ENCODE peak calls at places on chromosomes 5 and 9, in ten cellular contexts. Z is mesenchymal stem cell; E is fibroblast of lung; W is NT2/D1; Q is osteoblast; J is neuronal stem cell; M is spleen; O is heart right ventricle; D is stomach; K is CD8-positive, alpha-beta T cell. I is an unnamed sample.
A peak's percentile ranks its signal among the peaks of the same experiment; 100 is the strongest.

GRCh38 chr9:106481003-106481614 is 381.9 kb upstream of the ZNF462 start:
- DNase-seq in O (no peak), Z (no peak), J (no peak), D (no peak), Q (no peak), W (no peak), E (peak; percentile 6), M (no peak), K (no peak), I (no peak)

GRCh38 chr5:152819891-152820290 is 414.8 kb upstream of the NMUR2 start:
- DNase-seq in W (no peak), Q (no peak), Z (no peak), J (no peak), K (no peak), M (no peak), O (no peak), E (no peak), D (no peak), I (no peak)

GRCh38 chr5:108102463-108102862 is 279.4 kb downstream of the FBXL17 start:
- DNase-seq in O (no peak), Z (no peak), Q (no peak), W (no peak), E (peak; percentile 13), D (no peak), K (no peak), J (no peak), M (no peak), I (no peak)

GRCh38 chr9:125262217-125262991 is 778 bp downstream of the GAPVD1 start:
- DNase-seq in J (no peak), E (no peak), M (no peak), Q (peak; percentile 74), O (no peak), D (no peak), K (no peak), W (no peak), Z (no peak), I (no peak)

GRCh38 chr5:68962632-68963484 is 131.0 kb upstream of the SLC30A5 start:
- DNase-seq in O (peak; percentile 77), M (no peak), Z (peak; percentile 71), K (no peak), Q (peak; percentile 77), J (peak; percentile 46), W (peak; percentile 44), D (peak; percentile 69), E (peak; percentile 39), I (peak; percentile 57)

GRCh38 chr5:148491793-148492184 is 108.0 kb downstream of the FBXO38 start:
- DNase-seq in M (no peak), E (no peak), O (no peak), Z (no peak), Q (no peak), D (no peak), J (no peak), W (no peak), K (no peak), I (no peak)

GRCh38 chr5:66356011-66356565 is 212.0 kb downstream of the SREK1 start:
- DNase-seq in D (no peak), Q (peak; percentile 76), Z (no peak), M (no peak), J (no peak), O (no peak), K (no peak), E (peak; percentile 40), W (no peak), I (no peak)

GRCh38 chr5:168165221-168165965 is 126.1 kb upstream of the WWC1 start:
- DNase-seq in Z (no peak), J (no peak), W (peak; percentile 50), E (peak; percentile 47), O (no peak), Q (no peak), K (no peak), D (no peak), M (no peak), I (no peak)

GRCh38 chr5:171419663-171420428 is 399 bp downstream of the FGF18 start:
- DNase-seq in E (peak; percentile 50), Z (no peak), W (no peak), Q (peak; percentile 93), K (peak; percentile 18), D (peak; percentile 32), J (peak; percentile 43), M (peak; percentile 69), O (no peak), I (peak; percentile 33)

GRCh38 chr9:121883281-121884056 is 209.6 kb downstream of the TTLL11 start:
- DNase-seq in O (no peak), D (no peak), J (no peak), W (no peak), K (no peak), M (no peak), Q (peak; percentile 86), E (peak; percentile 50), Z (peak; percentile 87), I (no peak)

GRCh38 chr5:151126199-151126645 is 31.4 kb downstream of the ANXA6 start:
- DNase-seq in J (peak; percentile 78), O (peak; percentile 65), K (peak; percentile 66), Z (peak; percentile 77), Q (no peak), M (peak; percentile 95), D (peak; percentile 82), W (peak; percentile 15), E (peak; percentile 49), I (peak; percentile 72)

GRCh38 chr5:181215997-181216982 is 6.8 kb upstream of the TRIM41 start:
- DNase-seq in W (no peak), Q (peak; percentile 51), Z (no peak), O (no peak), D (no peak), J (no peak), M (no peak), E (no peak), K (peak; percentile 42), I (no peak)

GRCh38 chr9:136117291-136118060 is 1.2 kb downstream of the TMEM250 start:
- DNase-seq in E (peak; percentile 7), Q (peak; percentile 95), D (peak; percentile 63), K (no peak), M (peak; percentile 85), O (peak; percentile 74), Z (no peak), W (no peak), J (no peak), I (peak; percentile 72)

GRCh38 chr5:89105836-89106235 is 222.9 kb upstream of the MEF2C start:
- DNase-seq in Z (no peak), K (no peak), W (no peak), M (no peak), J (no peak), E (peak; percentile 59), O (no peak), D (no peak), Q (no peak), I (no peak)

GRCh38 chr9:84975926-84976325 is 306.4 kb downstream of the NTRK2 start:
- DNase-seq in M (no peak), Z (peak; percentile 28), W (no peak), Q (no peak), D (no peak), J (no peak), E (peak; percentile 64), O (no peak), K (no peak), I (no peak)

GRCh38 chr5:14258840-14259239 is 115.7 kb downstream of the TRIO start:
- DNase-seq in W (no peak), M (no peak), K (no peak), Z (peak; percentile 76), J (peak; percentile 33), E (peak; percentile 47), Q (no peak), O (peak; percentile 46), D (no peak), I (no peak)

GRCh38 chr5:111755942-111756353 is 1.0 kb downstream of the NREP start:
- DNase-seq in D (no peak), J (no peak), Q (peak; percentile 50), K (no peak), O (no peak), W (no peak), Z (peak; percentile 67), E (peak; percentile 67), M (no peak), I (no peak)
- H3K4me1 ChIP-seq in D (peaks cover 33% of the 10 kb centered on the region), J (peaks cover 13% of the 10 kb centered on the region), Q (peaks cover 39% of the 10 kb centered on the region), K (peaks cover 13% of the 10 kb centered on the region), O (peaks cover 52% of the 10 kb centered on the region), W (no peaks in the 10 kb centered on the region), Z (peaks cover 3% of the 10 kb centered on the region), E (no peaks in the 10 kb centered on the region), M (peaks cover 22% of the 10 kb centered on the region), I (peaks cover 54% of the 10 kb centered on the region)

DNA sequence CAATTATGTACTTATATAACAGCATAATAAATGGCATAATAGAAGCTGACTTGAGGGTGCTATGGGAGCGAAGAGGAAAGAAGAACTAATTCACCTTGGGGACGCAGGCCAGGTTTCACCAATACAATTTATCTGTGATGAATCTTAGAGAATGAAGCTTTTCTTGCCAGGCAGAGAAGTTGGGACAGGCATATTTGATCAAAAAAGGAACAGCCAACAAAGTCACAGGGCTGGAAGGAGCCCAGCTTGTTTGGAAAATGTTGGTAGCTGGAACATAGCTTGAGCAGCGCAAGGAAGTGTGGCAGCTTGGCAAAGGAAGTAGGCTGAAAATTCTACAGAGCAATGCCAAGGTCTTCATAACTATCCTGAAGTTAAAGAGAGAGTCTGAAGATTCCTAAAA is 181.5 kb upstream of the OR13F1 start:
- DNase-seq in E (no peak), W (no peak), J (no peak), D (peak; percentile 79), O (no peak), Q (no peak), M (no peak), K (no peak), Z (no peak), I (no peak)
- H3K36me3 ChIP-seq in E (no peaks in the 10 kb centered on the region), W (no peaks in the 10 kb centered on the region), J (no peaks in the 10 kb centered on the region), D (no peaks in the 10 kb centered on the region), O (no peaks in the 10 kb centered on the region), Q (no peaks in the 10 kb centered on the region), M (no peaks in the 10 kb centered on the region), K (no peaks in the 10 kb centered on the region), Z (no peaks in the 10 kb centered on the region), I (no peaks in the 10 kb centered on the region)

DNA sequence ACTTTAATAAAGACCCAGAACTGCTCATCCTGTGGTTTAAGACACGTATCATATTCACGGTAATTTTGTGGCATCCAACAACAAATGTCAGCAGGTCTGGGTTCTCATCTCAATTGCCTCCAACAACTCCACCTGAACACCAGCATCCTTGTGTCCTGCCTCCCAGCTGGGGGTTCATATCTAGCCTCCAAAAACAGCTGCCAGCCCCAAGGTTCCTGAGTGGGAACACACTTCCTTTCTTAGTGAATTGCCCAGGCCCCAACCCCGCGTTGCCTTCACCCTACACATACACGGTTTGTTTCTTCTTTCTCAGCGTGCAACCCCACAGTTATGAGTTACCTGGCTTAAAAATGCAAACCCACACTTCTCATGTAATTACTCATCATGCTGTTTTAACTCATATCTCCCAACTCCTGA is 77.9 kb downstream of the SEMA4D start:
- DNase-seq in D (no peak), W (no peak), M (peak; percentile 64), K (peak; percentile 22), Q (no peak), J (no peak), E (no peak), O (no peak), Z (no peak), I (no peak)
- H3K4me1 ChIP-seq in D (peaks cover 9% of the 10 kb centered on the region), W (no peaks in the 10 kb centered on the region), M (peaks cover 65% of the 10 kb centered on the region), K (peaks cover 79% of the 10 kb centered on the region), Q (peaks cover 16% of the 10 kb centered on the region), J (no peaks in the 10 kb centered on the region), E (no peaks in the 10 kb centered on the region), O (no peaks in the 10 kb centered on the region), Z (peaks cover 21% of the 10 kb centered on the region), I (peaks cover 19% of the 10 kb centered on the region)

DNA sequence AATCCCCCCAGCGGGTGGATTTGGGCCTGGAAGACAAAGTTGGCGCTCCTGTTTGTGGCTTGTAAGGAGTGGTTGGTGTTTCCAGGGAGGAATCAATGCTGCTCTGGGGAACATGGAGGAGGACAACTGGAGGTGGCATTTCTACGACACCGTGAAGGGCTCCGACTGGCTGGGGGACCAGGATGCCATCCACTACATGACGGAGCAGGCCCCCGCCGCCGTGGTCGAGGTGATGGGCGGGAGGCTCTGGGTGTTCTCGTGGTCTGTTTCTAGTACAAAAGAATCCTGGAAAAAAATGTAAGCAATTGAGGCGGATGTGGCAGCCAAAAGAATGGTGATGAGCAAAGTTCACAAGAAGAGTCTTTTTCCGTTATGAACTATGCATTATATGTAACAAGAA is 7.2 kb downstream of the SDHA start:
- DNase-seq in Z (no peak), M (no peak), J (no peak), E (no peak), W (no peak), D (no peak), K (no peak), Q (no peak), O (no peak), I (no peak)
- H3K36me3 ChIP-seq in Z (peaks cover 42% of the 10 kb centered on the region), M (peaks cover 67% of the 10 kb centered on the region), J (peaks cover 37% of the 10 kb centered on the region), E (peaks cover 12% of the 10 kb centered on the region), W (peaks cover 59% of the 10 kb centered on the region), D (peaks cover 65% of the 10 kb centered on the region), K (peaks cover 42% of the 10 kb centered on the region), Q (peaks cover 54% of the 10 kb centered on the region), O (peaks cover 23% of the 10 kb centered on the region), I (peaks cover 67% of the 10 kb centered on the region)

I was measured in left ventricle myocardium inferior.